ENCODE peak calls at places on chromosome 18, in five cellular contexts. G, Q, J, X and L are unnamed samples.

GRCh38 chr18:48514786-48515185 is 24.0 kb upstream of the CTIF start:
- DNase-seq in X (no peak), J (no peak), G (no peak), Q (no peak), L (no peak)

GRCh38 chr18:8499810-8500663 is 109.2 kb upstream of the RAB12 start:
- DNase-seq in G (no peak), Q (no peak), J (no peak), X (no peak), L (no peak)

GRCh38 chr18:75201936-75202335 is 7.0 kb downstream of the PTGR3 start:
- DNase-seq in Q (no peak), J (no peak), G (no peak), X (no peak), L (no peak)

GRCh38 chr18:64132871-64133270 is 16.0 kb downstream of the LINC00305 start:
- DNase-seq in G (no peak), J (no peak), X (no peak), Q (no peak), L (no peak)

GRCh38 chr18:13684546-13684945 is 41.8 kb downstream of the FAM210A start:
- DNase-seq in G (no peak), J (no peak), Q (no peak), X (no peak), L (no peak)

GRCh38 chr18:58080516-58080915 is 36.5 kb downstream of the NEDD4L start:
- DNase-seq in Q (no peak), G (no peak), J (no peak), X (no peak), L (no peak)

GRCh38 chr18:73893879-73894278 is 253.8 kb downstream of the FBXO15 start:
- DNase-seq in X (no peak), J (no peak), G (no peak), Q (no peak), L (no peak)

GRCh38 chr18:28189400-28190239 is 12.7 kb upstream of the CDH2 start:
- DNase-seq in G (peak), J (no peak), Q (no peak), X (no peak), L (no peak)

GRCh38 chr18:46892842-46893241 is 24.5 kb downstream of the PIAS2 start:
- DNase-seq in X (no peak), Q (no peak), J (no peak), G (no peak), L (no peak)

GRCh38 chr18:26663001-26663400 is 114.6 kb upstream of the KCTD1 start:
- DNase-seq in G (no peak), J (no peak), Q (no peak), X (no peak), L (no peak)

GRCh38 chr18:65336411-65336810 is 414.4 kb upstream of the CDH7 start:
- DNase-seq in J (no peak), G (no peak), Q (no peak), X (no peak), L (no peak)

GRCh38 chr18:62399781-62400308 is 74.7 kb downstream of the TNFRSF11A start:
- DNase-seq in Q (peak), X (no peak), J (no peak), G (no peak), L (no peak)

GRCh38 chr18:72673242-72673641 is 129.1 kb upstream of the CBLN2 start:
- DNase-seq in J (no peak), X (no peak), Q (no peak), G (no peak), L (no peak)

GRCh38 chr18:12282436-12283039 is 25.5 kb upstream of the TUBB6 start:
- DNase-seq in X (no peak), Q (no peak), G (no peak), J (no peak), L (no peak)

GRCh38 chr18:26307161-26307773 is 81.0 kb downstream of the TAF4B start:
- DNase-seq in X (peak), J (no peak), Q (peak), G (peak), L (no peak)

GRCh38 chr18:11955299-11956029 is 25.8 kb upstream of the IMPA2 start:
- DNase-seq in X (no peak), J (no peak), Q (no peak), G (no peak), L (no peak)

GRCh38 chr18:66560092-66560491 is 43.8 kb downstream of the CDH19 start:
- DNase-seq in X (no peak), Q (no peak), J (no peak), G (no peak), L (no peak)

GRCh38 chr18:12023375-12023774 is 42.1 kb downstream of the IMPA2 start:
- DNase-seq in J (no peak), Q (no peak), G (no peak), X (no peak), L (no peak)

GRCh38 chr18:68447286-68447685 is 267.6 kb downstream of the TMX3 start:
- DNase-seq in X (no peak), J (no peak), G (no peak), Q (no peak), L (no peak)

GRCh38 chr18:34928068-34928753 is 113.0 kb upstream of the MAPRE2 start:
- DNase-seq in X (no peak), Q (no peak), G (no peak), J (no peak), L (no peak)

GRCh38 chr18:76476665-76477561 is 18.1 kb downstream of the ZNF516 start:
- DNase-seq in X (no peak), J (no peak), Q (peak), G (no peak), L (no peak)

GRCh38 chr18:23462876-23463275 is 9.8 kb downstream of the RIOK3 start:
- DNase-seq in X (no peak), G (no peak), J (no peak), Q (no peak), L (no peak)

GRCh38 chr18:47986724-47987455 is 56.4 kb upstream of the SMAD2 start:
- DNase-seq in X (no peak), G (no peak), J (no peak), Q (no peak), L (no peak)

GRCh38 chr18:37937287-37937686 is 371.7 kb upstream of the CELF4 start:
- DNase-seq in X (no peak), Q (no peak), J (no peak), G (no peak), L (no peak)

GRCh38 chr18:76709659-76710645 is 112.4 kb upstream of the ZNF236 start:
- DNase-seq in G (peak), Q (peak), X (peak), J (peak), L (peak)

GRCh38 chr18:62461591-62461990 is 61.2 kb upstream of the ZCCHC2 start:
- DNase-seq in J (no peak), X (no peak), G (no peak), Q (no peak), L (no peak)

GRCh38 chr18:46174317-46175039 is 70.3 kb downstream of the HAUS1 start:
- DNase-seq in G (peak), Q (no peak), X (peak), J (no peak), L (peak)

GRCh38 chr18:68418881-68419280 is 296.0 kb downstream of the TMX3 start:
- DNase-seq in G (no peak), X (no peak), Q (no peak), J (no peak), L (no peak)

GRCh38 chr18:79195716-79196683 is 126.8 kb downstream of the ATP9B start:
- DNase-seq in X (no peak), Q (no peak), J (no peak), G (no peak), L (no peak)

GRCh38 chr18:24054130-24054529 is 39.6 kb downstream of the TTC39C start:
- DNase-seq in X (no peak), Q (no peak), G (peak), J (no peak), L (no peak)

GRCh38 chr18:44497294-44497693 is 183.4 kb upstream of the SETBP1 start:
- DNase-seq in G (no peak), X (no peak), J (no peak), Q (no peak), L (no peak)

GRCh38 chr18:26406854-26407517 is 141.4 kb downstream of the KCTD1 start:
- DNase-seq in J (no peak), X (no peak), Q (no peak), G (no peak), L (no peak)

GRCh38 chr18:58645398-58645797 is 16.5 kb upstream of the ALPK2 start:
- DNase-seq in X (no peak), G (no peak), J (no peak), Q (no peak), L (no peak)

GRCh38 chr18:7876354-7876753 is 309.2 kb downstream of the PTPRM start:
- DNase-seq in G (no peak), X (no peak), Q (no peak), J (no peak), L (no peak)

GRCh38 chr18:48879008-48879431 is 71.7 kb downstream of the SMAD7 start:
- DNase-seq in X (no peak), J (peak), G (no peak), Q (no peak), L (no peak)

GRCh38 chr18:74288730-74289129 is 3.0 kb downstream of the CYB5A start:
- DNase-seq in G (no peak), J (no peak), X (no peak), Q (no peak), L (no peak)

GRCh38 chr18:26190506-26190905 is 35.7 kb upstream of the TAF4B start:
- DNase-seq in Q (no peak), J (no peak), X (no peak), G (peak), L (no peak)

GRCh38 chr18:28735731-28736130 is 558.8 kb upstream of the CDH2 start:
- DNase-seq in Q (no peak), G (no peak), X (no peak), J (no peak), L (no peak)

GRCh38 chr18:39448942-39449341 is 1883.3 kb upstream of the CELF4 start:
- DNase-seq in Q (no peak), X (no peak), J (no peak), G (no peak), L (no peak)

GRCh38 chr18:47050468-47050867 is 15.0 kb upstream of the ELOA2 start:
- DNase-seq in G (peak), Q (no peak), X (peak), J (no peak), L (no peak)

DNA sequence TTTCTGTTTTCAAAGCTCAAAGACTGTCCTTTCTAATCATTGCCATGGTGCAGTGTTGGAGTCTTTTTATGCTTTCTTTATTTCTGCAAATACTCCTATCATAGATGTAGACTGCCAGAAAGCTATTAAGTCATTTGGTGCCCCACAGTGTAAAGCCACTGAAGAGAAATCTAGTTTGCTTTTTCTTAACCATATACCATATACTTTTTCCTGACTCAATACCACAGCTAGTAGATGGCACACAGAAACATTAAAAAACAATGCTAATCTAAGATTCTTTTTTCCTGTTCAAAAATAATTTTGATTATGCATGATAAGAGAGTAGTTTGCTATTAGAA is 109.9 kb upstream of the RAB27B start:
- DNase-seq in X (no peak), G (no peak), Q (no peak), J (no peak), L (no peak)
- H3K27ac ChIP-seq in X (no peak), G (no peak), Q (no peak), J (no peak), L (no peak)

DNA sequence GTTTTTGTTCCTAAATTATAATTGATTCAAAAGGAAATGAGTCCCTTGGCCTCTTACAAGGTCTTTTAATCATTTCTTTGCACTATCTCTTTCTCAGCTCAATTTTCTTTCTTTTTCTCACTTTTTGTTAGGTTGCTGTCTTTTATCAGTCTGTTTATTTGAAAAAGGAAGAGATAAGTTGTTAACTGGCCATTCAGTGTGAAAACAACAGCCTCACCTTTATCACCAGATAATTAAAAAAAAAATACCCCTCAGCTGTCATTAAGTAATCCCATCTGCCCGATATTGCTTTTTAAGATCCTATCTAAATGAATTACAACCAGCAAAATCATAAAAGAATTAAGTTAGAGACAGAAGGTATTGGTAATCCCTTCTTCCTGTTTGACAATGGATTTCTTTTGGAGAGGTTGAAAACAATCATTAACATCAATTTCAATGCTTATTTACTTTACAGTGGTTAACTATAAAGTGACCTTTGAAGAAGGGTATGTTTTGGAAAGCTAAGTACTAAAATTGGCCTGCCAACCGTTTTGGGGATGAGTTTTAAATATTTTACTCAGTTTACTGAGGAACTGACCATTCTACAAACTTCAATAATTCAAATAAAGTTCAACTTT is 104.9 kb downstream of the TGIF1 start:
- DNase-seq in G (no peak), X (no peak), J (no peak), Q (no peak), L (no peak)
- H3K4me3 ChIP-seq in G (no peak), X (no peak), J (no peak), Q (no peak), L (no peak)

GRCh38 chr18:32875625-32876024 is 102.8 kb upstream of the KLHL14 start:
- DNase-seq in J (no peak), G (no peak), Q (no peak), X (no peak), L (no peak)
- H3K27ac ChIP-seq in J (no peak), G (no peak), Q (no peak), X (no peak), L (no peak)

GRCh38 chr18:51017140-51017874 is 12.7 kb upstream of the SMAD4 start:
- DNase-seq in J (no peak), G (no peak), Q (no peak), X (peak), L (no peak)
- H3K4me3 ChIP-seq in J (no peak), G (no peak), Q (no peak), X (no peak), L (no peak)

DNA sequence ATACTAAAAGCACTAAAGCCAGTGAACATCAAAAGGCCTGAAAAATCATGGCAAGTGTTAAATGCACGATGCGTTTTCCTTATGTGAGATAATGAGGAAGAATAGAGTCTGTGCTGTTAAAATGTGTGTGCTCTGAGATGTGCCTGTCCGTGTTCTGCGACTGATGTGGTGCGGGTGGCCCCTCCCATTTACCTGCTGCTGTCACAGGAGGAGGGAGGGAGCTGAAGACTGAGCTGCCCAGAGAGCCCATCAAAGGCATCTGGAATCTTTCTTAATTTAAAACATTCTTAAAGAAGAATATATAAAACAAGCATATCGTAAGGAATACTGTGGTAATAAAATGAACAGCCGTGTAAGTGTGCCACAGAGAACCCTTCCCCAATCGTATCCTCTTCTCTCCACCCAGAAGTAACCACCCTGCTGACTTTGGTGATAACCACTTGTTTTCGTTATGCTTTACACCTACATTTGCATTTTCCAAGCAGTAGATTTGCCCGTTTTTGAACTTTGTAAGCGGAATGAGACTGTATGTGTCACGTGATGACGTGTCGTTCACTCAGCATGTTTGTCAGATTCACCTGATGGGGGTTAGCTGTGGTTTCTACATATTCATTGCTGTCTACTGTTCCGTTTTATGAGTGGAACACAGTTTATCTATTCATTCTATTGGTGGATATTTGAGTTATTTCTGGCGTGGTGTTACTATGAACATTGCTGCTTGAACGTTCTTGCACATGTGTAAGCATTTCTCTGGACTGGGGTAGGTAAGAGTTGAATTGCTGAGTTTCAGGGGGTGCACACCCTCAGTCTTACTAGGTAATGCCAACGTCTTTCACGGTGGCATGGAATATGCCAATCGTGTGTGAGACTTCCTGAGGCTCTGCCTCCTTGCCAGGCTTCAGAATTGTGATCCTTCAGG is 56.7 kb upstream of the TXNDC2 start:
- DNase-seq in G (no peak), J (no peak), X (no peak), Q (no peak), L (no peak)
- H3K27ac ChIP-seq in G (no peak), J (no peak), X (no peak), Q (peak), L (no peak)

DNA sequence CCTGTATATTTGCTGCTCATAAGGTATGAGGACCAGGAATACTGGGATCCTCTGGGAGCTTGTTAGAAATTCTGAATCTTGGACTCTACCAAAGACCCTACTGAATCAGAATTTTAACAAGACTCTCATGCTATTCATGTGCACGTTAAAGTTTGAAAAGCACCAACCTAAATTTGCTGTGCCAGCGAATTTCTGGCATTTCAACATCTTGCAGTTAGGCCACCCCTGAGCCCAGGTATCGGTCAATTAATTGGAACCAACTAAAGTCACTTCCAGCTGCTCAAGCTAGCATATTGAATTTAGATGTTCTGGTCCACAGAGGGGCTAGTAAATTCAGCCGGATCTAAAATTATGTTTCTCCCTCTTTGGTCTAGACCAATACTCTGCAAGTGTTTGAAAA is 72.3 kb downstream of the SKA1 start:
- DNase-seq in Q (no peak), G (no peak), J (no peak), X (no peak), L (no peak)
- H3K4me3 ChIP-seq in Q (no peak), G (no peak), J (no peak), X (no peak), L (no peak)

GRCh38 chr18:56888978-56889377 is 237.8 kb downstream of the WDR7 start:
- DNase-seq in G (no peak), X (no peak), J (no peak), Q (no peak), L (no peak)
- H3K27ac ChIP-seq in G (no peak), X (no peak), J (no peak), Q (peak), L (no peak)

DNA sequence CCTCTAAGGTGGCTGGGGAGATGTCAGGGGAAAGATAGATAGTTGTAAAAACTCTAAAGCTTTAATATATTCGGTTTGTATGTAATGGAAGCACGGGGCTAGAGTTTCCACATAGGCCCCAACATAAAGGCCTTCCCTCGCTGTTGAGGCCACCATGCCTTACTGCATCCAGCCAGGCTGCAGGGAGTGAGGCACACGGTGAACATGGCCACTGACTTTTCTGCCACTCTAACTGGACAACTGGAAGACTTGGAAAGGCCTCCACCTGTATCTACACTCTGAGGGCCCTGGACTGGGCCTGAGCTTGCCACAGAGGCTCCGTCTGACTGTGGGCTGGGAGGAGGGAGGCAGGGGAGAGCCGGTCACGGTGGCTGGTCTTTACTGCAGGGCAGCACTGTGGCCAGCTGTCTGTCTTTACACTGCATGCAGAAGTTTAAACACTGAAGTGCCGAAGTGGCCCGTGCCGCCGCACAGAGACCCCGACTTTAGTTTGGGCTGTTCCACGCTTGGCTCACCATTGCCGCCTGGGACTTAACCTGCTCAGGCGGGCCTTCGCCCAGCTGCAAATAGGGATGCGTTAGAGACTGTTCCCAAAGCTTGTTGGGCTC is 66.7 kb downstream of the EMILIN2 start:
- DNase-seq in Q (no peak), X (no peak), J (no peak), G (no peak), L (no peak)
- H3K4me3 ChIP-seq in Q (no peak), X (no peak), J (no peak), G (no peak), L (no peak)

GRCh38 chr18:36308711-36309435 is 11.4 kb downstream of the FHOD3 start:
- DNase-seq in G (no peak), Q (no peak), X (no peak), J (no peak), L (no peak)
- H3K27ac ChIP-seq in G (no peak), Q (peak), X (no peak), J (no peak), L (no peak)

GRCh38 chr18:2602844-2603243 is 31.5 kb downstream of the NDC80 start:
- DNase-seq in Q (no peak), X (no peak), G (no peak), J (no peak), L (no peak)
- H3K4me3 ChIP-seq in Q (no peak), X (no peak), G (peak), J (no peak), L (no peak)